ENCODE peak calls at places on chromosomes 4 and X, in seven cellular contexts. H is sigmoid colon, B is SK-N-SH, G is breast epithelium, N is stomach, S is HepG2, A is transverse colon. P is an unnamed sample.

GRCh38 chr4:159071178-159071968 is 31.5 kb upstream of the RAPGEF2 start:
- DNase-seq in H (no peak), B (no peak), G (no peak), N (no peak), S (peak; percentile 74), A (no peak), P (no peak)

GRCh38 chr4:6418193-6418755 is 54.1 kb downstream of the PPP2R2C start:
- DNase-seq in H (no peak), B (no peak), G (no peak), N (no peak), S (no peak), A (no peak), P (no peak)

GRCh38 chrX:108699368-108699767 is 37.0 kb downstream of the IRS4 start:
- DNase-seq in H (no peak), B (peak; percentile 16), G (no peak), N (no peak), S (peak; percentile 13), A (no peak), P (no peak)

GRCh38 chr4:105225500-105225899 is 78.8 kb downstream of the TET2 start:
- DNase-seq in H (no peak), B (no peak), G (no peak), N (no peak), S (no peak), A (no peak), P (no peak)

GRCh38 chr4:89193828-89194227 is 82.5 kb downstream of the TIGD2 start:
- DNase-seq in H (no peak), B (no peak), G (no peak), N (no peak), S (no peak), A (no peak), P (no peak)

GRCh38 chr4:94570558-94570957 is 118.8 kb downstream of the PDLIM5 start:
- DNase-seq in H (no peak), B (no peak), G (no peak), N (no peak), S (no peak), A (no peak), P (no peak)

GRCh38 chrX:107840971-107841370 is 15.3 kb downstream of the MID2 start:
- DNase-seq in H (no peak), B (no peak), G (no peak), N (no peak), S (no peak), A (no peak), P (no peak)

GRCh38 chr4:108540536-108540935 is 79.8 kb upstream of the RPL34 start:
- DNase-seq in H (no peak), B (no peak), G (no peak), N (no peak), S (no peak), A (no peak), P (no peak)

GRCh38 chrX:39262641-39263040 is 461.4 kb downstream of the MID1IP1 start:
- DNase-seq in H (no peak), B (no peak), G (no peak), N (no peak), S (no peak), A (no peak), P (no peak)

GRCh38 chrX:118181030-118181429 is 64.4 kb upstream of the KLHL13 start:
- DNase-seq in H (no peak), B (no peak), G (no peak), N (no peak), S (no peak), A (no peak), P (no peak)

GRCh38 chr4:75895744-75896314 is 6.4 kb downstream of the PPEF2 start:
- DNase-seq in H (no peak), B (peak; percentile 50), G (no peak), N (no peak), S (peak; percentile 52), A (no peak), P (peak; percentile 25)

GRCh38 chrX:11890843-11891514 is 132.9 kb downstream of the MSL3 start:
- DNase-seq in H (peak; percentile 79), B (no peak), G (no peak), N (no peak), S (no peak), A (peak; percentile 20), P (no peak)

GRCh38 chrX:113048896-113049295 is 208.3 kb upstream of the AMOT start:
- DNase-seq in H (no peak), B (no peak), G (no peak), N (no peak), S (no peak), A (no peak), P (no peak)

GRCh38 chrX:18424482-18425198 is 768 bp upstream of the CDKL5 start:
- DNase-seq in H (peak; percentile 69), B (peak; percentile 57), G (no peak), N (no peak), S (no peak), A (peak; percentile 19), P (no peak)

GRCh38 chrX:130705591-130705990 is 197.4 kb downstream of the ENOX2 start:
- DNase-seq in H (no peak), B (no peak), G (no peak), N (no peak), S (peak; percentile 1), A (no peak), P (no peak)

GRCh38 chr4:78542373-78542772 is 9.2 kb upstream of the ANXA3 start:
- DNase-seq in H (no peak), B (no peak), G (no peak), N (no peak), S (peak; percentile 30), A (no peak), P (no peak)

GRCh38 chr4:172830295-172830764 is 338.3 kb upstream of the GALNT7 start:
- DNase-seq in H (no peak), B (peak; percentile 12), G (no peak), N (no peak), S (peak; percentile 2), A (no peak), P (no peak)

GRCh38 chrX:50707955-50708694 is 105.9 kb downstream of the SHROOM4 start:
- DNase-seq in H (no peak), B (no peak), G (no peak), N (no peak), S (no peak), A (no peak), P (no peak)

GRCh38 chrX:74925210-74926088 is at the start of gene NEXMIF:
- DNase-seq in H (peak; percentile 65), B (peak; percentile 77), G (no peak), N (peak; percentile 48), S (peak; percentile 6), A (peak; percentile 38), P (peak; percentile 34)

GRCh38 chrX:40299502-40300118 is 201.9 kb upstream of the BCOR start:
- DNase-seq in H (no peak), B (no peak), G (no peak), N (no peak), S (no peak), A (no peak), P (no peak)

GRCh38 chr4:70703695-70704332 is 15.5 kb downstream of the UTP3 start:
- DNase-seq in H (no peak), B (no peak), G (no peak), N (no peak), S (no peak), A (peak; percentile 18), P (no peak)

GRCh38 chr4:83083925-83084475 is 30.5 kb downstream of the PLAC8 start:
- DNase-seq in H (no peak), B (no peak), G (no peak), N (no peak), S (no peak), A (peak; percentile 32), P (no peak)

GRCh38 chr4:73589887-73590801 is 30.1 kb downstream of the RASSF6 start:
- DNase-seq in H (no peak), B (no peak), G (no peak), N (no peak), S (no peak), A (no peak), P (no peak)

GRCh38 chr4:111943796-111944203 is 201.5 kb upstream of the FAM241A start:
- DNase-seq in H (no peak), B (peak; percentile 5), G (no peak), N (peak; percentile 48), S (peak; percentile 28), A (peak; percentile 61), P (peak; percentile 5)

GRCh38 chr4:153488006-153488718 is 22.0 kb downstream of the TMEM131L start:
- DNase-seq in H (no peak), B (no peak), G (no peak), N (no peak), S (no peak), A (peak; percentile 37), P (no peak)

GRCh38 chr4:138242830-138243149 is 641 bp upstream of the SLC7A11 start:
- DNase-seq in H (no peak), B (no peak), G (no peak), N (no peak), S (no peak), A (no peak), P (no peak)

GRCh38 chr4:174672276-174672675 is 150.0 kb upstream of the HPGD start:
- DNase-seq in H (no peak), B (no peak), G (no peak), N (no peak), S (no peak), A (no peak), P (no peak)
- TF ChIP-seq POLR2AphosphoS5 in H (no peak), B (no peak), G (no peak), N (no peak), S (no peak), A (no peak), P (no peak)

GRCh38 chrX:64291106-64291505 is 60.7 kb upstream of the ASB12 start:
- DNase-seq in H (no peak), B (no peak), G (no peak), N (no peak), S (no peak), A (no peak), P (no peak)
- TF ChIP-seq POLR2AphosphoS5 in H (no peak), B (no peak), G (no peak), N (no peak), S (no peak), A (no peak), P (no peak)

GRCh38 chrX:23434356-23434884 is 99.8 kb downstream of the PTCHD1 start:
- DNase-seq in H (peak; percentile 91), B (no peak), G (peak; percentile 63), N (peak; percentile 84), S (no peak), A (peak; percentile 46), P (no peak)
- TF ChIP-seq POLR2AphosphoS5 in H (no peak), B (no peak), G (no peak), N (peak; percentile 63), S (no peak), A (no peak), P (no peak)

GRCh38 chr4:2941138-2942036 is 21.8 kb downstream of the NOP14 start:
- DNase-seq in H (no peak), B (no peak), G (peak; percentile 46), N (no peak), S (no peak), A (peak; percentile 7), P (no peak)

GRCh38 chr4:2942037-2942531 is 21.1 kb downstream of the NOP14 start:
- DNase-seq in H (no peak), B (no peak), G (no peak), N (no peak), S (no peak), A (peak; percentile 11), P (no peak)

GRCh38 chr4:2943364-2944090 is 19.7 kb downstream of the NOP14 start:
- DNase-seq in H (no peak), B (no peak), G (peak; percentile 46), N (no peak), S (no peak), A (no peak), P (no peak)

GRCh38 chr4:2944091-2944482 is 19.1 kb downstream of the NOP14 start:
- DNase-seq in H (no peak), B (no peak), G (no peak), N (no peak), S (no peak), A (no peak), P (no peak)

GRCh38 chr4:2942532-2943363 is 20.5 kb downstream of the NOP14 start:
- DNase-seq in H (no peak), B (no peak), G (no peak), N (peak; percentile 76), S (no peak), A (peak; percentile 86), P (no peak)
- TF ChIP-seq POLR2AphosphoS5 in H (no peak), B (peak; percentile 9), G (no peak), N (peak; percentile 81), S (no peak), A (peak; percentile 58), P (peak; percentile 61)

P was measured in GM12892.